ENCODE peak calls at places on chromosomes 11 and 22, in nine cellular contexts. One of them, this sample, is unnamed.

GRCh38 chr11:111735262-111736116 is 30.7 kb downstream of the PPP2R1B start:
- DNase-seq in stimulated activated naive CD8-positive, alpha-beta T cell treated with anti-CD3 and anti-CD28 coated beads, Interleukin-15, Interleukin-2, amounts not matched to agents 100 U/mL and 50 U/mL, for 24 hours: no peak
- DNase-seq in HT1080: peak
- DNase-seq in HTR-8/SVneo: peak
- DNase-seq in iris pigment epithelial cell: peak
- DNase-seq in AG04450: peak
- DNase-seq in COLO829: peak
- DNase-seq in naive B cell: no peak
- DNase-seq in activated CD4-positive, alpha-beta T cell treated with anti-CD3 and anti-CD28 coated beads, Interleukin-2, amount 50 U/mL, for 4 hours: no peak
- DNase-seq in this sample: no peak

GRCh38 chr11:36328956-36329673 is 33.0 kb downstream of the PRR5L start:
- DNase-seq in stimulated activated naive CD8-positive, alpha-beta T cell treated with anti-CD3 and anti-CD28 coated beads, Interleukin-15, Interleukin-2, amounts not matched to agents 100 U/mL and 50 U/mL, for 24 hours: no peak
- DNase-seq in HT1080: no peak
- DNase-seq in HTR-8/SVneo: no peak
- DNase-seq in iris pigment epithelial cell: peak
- DNase-seq in AG04450: no peak
- DNase-seq in COLO829: peak
- DNase-seq in naive B cell: no peak
- DNase-seq in activated CD4-positive, alpha-beta T cell treated with anti-CD3 and anti-CD28 coated beads, Interleukin-2, amount 50 U/mL, for 4 hours: no peak
- DNase-seq in this sample: no peak

GRCh38 chr22:35400335-35400680 is 368 bp downstream of the MCM5 start:
- DNase-seq in stimulated activated naive CD8-positive, alpha-beta T cell treated with anti-CD3 and anti-CD28 coated beads, Interleukin-15, Interleukin-2, amounts not matched to agents 100 U/mL and 50 U/mL, for 24 hours: peak
- DNase-seq in HT1080: no peak
- DNase-seq in HTR-8/SVneo: no peak
- DNase-seq in iris pigment epithelial cell: no peak
- DNase-seq in AG04450: no peak
- DNase-seq in COLO829: no peak
- DNase-seq in naive B cell: no peak
- DNase-seq in activated CD4-positive, alpha-beta T cell treated with anti-CD3 and anti-CD28 coated beads, Interleukin-2, amount 50 U/mL, for 4 hours: no peak
- DNase-seq in this sample: no peak

GRCh38 chr11:9745411-9746211 is 81.7 kb downstream of the SWAP70 start:
- DNase-seq in stimulated activated naive CD8-positive, alpha-beta T cell treated with anti-CD3 and anti-CD28 coated beads, Interleukin-15, Interleukin-2, amounts not matched to agents 100 U/mL and 50 U/mL, for 24 hours: no peak
- DNase-seq in HT1080: no peak
- DNase-seq in HTR-8/SVneo: no peak
- DNase-seq in iris pigment epithelial cell: no peak
- DNase-seq in AG04450: no peak
- DNase-seq in COLO829: no peak
- DNase-seq in naive B cell: peak
- DNase-seq in activated CD4-positive, alpha-beta T cell treated with anti-CD3 and anti-CD28 coated beads, Interleukin-2, amount 50 U/mL, for 4 hours: no peak
- DNase-seq in this sample: no peak

GRCh38 chr11:64318694-64319420 is 936 bp downstream of the PRDX5 start:
- DNase-seq in stimulated activated naive CD8-positive, alpha-beta T cell treated with anti-CD3 and anti-CD28 coated beads, Interleukin-15, Interleukin-2, amounts not matched to agents 100 U/mL and 50 U/mL, for 24 hours: no peak
- DNase-seq in HT1080: no peak
- DNase-seq in HTR-8/SVneo: no peak
- DNase-seq in iris pigment epithelial cell: no peak
- DNase-seq in AG04450: no peak
- DNase-seq in COLO829: no peak
- DNase-seq in naive B cell: no peak
- DNase-seq in activated CD4-positive, alpha-beta T cell treated with anti-CD3 and anti-CD28 coated beads, Interleukin-2, amount 50 U/mL, for 4 hours: no peak
- DNase-seq in this sample: peak

GRCh38 chr11:118618991-118619375 is 11.6 kb downstream of the PHLDB1 start:
- DNase-seq in stimulated activated naive CD8-positive, alpha-beta T cell treated with anti-CD3 and anti-CD28 coated beads, Interleukin-15, Interleukin-2, amounts not matched to agents 100 U/mL and 50 U/mL, for 24 hours: no peak
- DNase-seq in HT1080: peak
- DNase-seq in HTR-8/SVneo: no peak
- DNase-seq in iris pigment epithelial cell: peak
- DNase-seq in AG04450: no peak
- DNase-seq in COLO829: no peak
- DNase-seq in naive B cell: no peak
- DNase-seq in activated CD4-positive, alpha-beta T cell treated with anti-CD3 and anti-CD28 coated beads, Interleukin-2, amount 50 U/mL, for 4 hours: no peak
- DNase-seq in this sample: peak

GRCh38 chr11:69086152-69086551 is 37.4 kb downstream of the TPCN2 start:
- DNase-seq in stimulated activated naive CD8-positive, alpha-beta T cell treated with anti-CD3 and anti-CD28 coated beads, Interleukin-15, Interleukin-2, amounts not matched to agents 100 U/mL and 50 U/mL, for 24 hours: no peak
- DNase-seq in HT1080: no peak
- DNase-seq in HTR-8/SVneo: no peak
- DNase-seq in iris pigment epithelial cell: no peak
- DNase-seq in AG04450: no peak
- DNase-seq in COLO829: no peak
- DNase-seq in naive B cell: no peak
- DNase-seq in activated CD4-positive, alpha-beta T cell treated with anti-CD3 and anti-CD28 coated beads, Interleukin-2, amount 50 U/mL, for 4 hours: no peak
- DNase-seq in this sample: no peak

GRCh38 chr22:30892286-30892685 is 76.3 kb downstream of the MORC2 start:
- DNase-seq in stimulated activated naive CD8-positive, alpha-beta T cell treated with anti-CD3 and anti-CD28 coated beads, Interleukin-15, Interleukin-2, amounts not matched to agents 100 U/mL and 50 U/mL, for 24 hours: no peak
- DNase-seq in HT1080: no peak
- DNase-seq in HTR-8/SVneo: no peak
- DNase-seq in iris pigment epithelial cell: no peak
- DNase-seq in AG04450: no peak
- DNase-seq in COLO829: no peak
- DNase-seq in naive B cell: no peak
- DNase-seq in activated CD4-positive, alpha-beta T cell treated with anti-CD3 and anti-CD28 coated beads, Interleukin-2, amount 50 U/mL, for 4 hours: no peak
- DNase-seq in this sample: no peak

GRCh38 chr11:93921695-93922468 is 71.5 kb upstream of the VSTM5 start:
- DNase-seq in stimulated activated naive CD8-positive, alpha-beta T cell treated with anti-CD3 and anti-CD28 coated beads, Interleukin-15, Interleukin-2, amounts not matched to agents 100 U/mL and 50 U/mL, for 24 hours: peak
- DNase-seq in HT1080: peak
- DNase-seq in HTR-8/SVneo: peak
- DNase-seq in iris pigment epithelial cell: peak
- DNase-seq in AG04450: peak
- DNase-seq in COLO829: peak
- DNase-seq in naive B cell: peak
- DNase-seq in activated CD4-positive, alpha-beta T cell treated with anti-CD3 and anti-CD28 coated beads, Interleukin-2, amount 50 U/mL, for 4 hours: no peak
- DNase-seq in this sample: no peak

GRCh38 chr11:43550714-43551113 is 129.8 kb upstream of the HSD17B12 start:
- DNase-seq in stimulated activated naive CD8-positive, alpha-beta T cell treated with anti-CD3 and anti-CD28 coated beads, Interleukin-15, Interleukin-2, amounts not matched to agents 100 U/mL and 50 U/mL, for 24 hours: no peak
- DNase-seq in HT1080: no peak
- DNase-seq in HTR-8/SVneo: no peak
- DNase-seq in iris pigment epithelial cell: no peak
- DNase-seq in AG04450: no peak
- DNase-seq in COLO829: no peak
- DNase-seq in naive B cell: no peak
- DNase-seq in activated CD4-positive, alpha-beta T cell treated with anti-CD3 and anti-CD28 coated beads, Interleukin-2, amount 50 U/mL, for 4 hours: no peak
- DNase-seq in this sample: no peak

GRCh38 chr22:38872831-38873248 is 824 bp upstream of the CBX6 start:
- DNase-seq in stimulated activated naive CD8-positive, alpha-beta T cell treated with anti-CD3 and anti-CD28 coated beads, Interleukin-15, Interleukin-2, amounts not matched to agents 100 U/mL and 50 U/mL, for 24 hours: peak
- DNase-seq in HT1080: no peak
- DNase-seq in HTR-8/SVneo: no peak
- DNase-seq in iris pigment epithelial cell: peak
- DNase-seq in AG04450: no peak
- DNase-seq in COLO829: no peak
- DNase-seq in naive B cell: no peak
- DNase-seq in activated CD4-positive, alpha-beta T cell treated with anti-CD3 and anti-CD28 coated beads, Interleukin-2, amount 50 U/mL, for 4 hours: no peak
- DNase-seq in this sample: peak